ENCODE peak calls at places on chromosomes 6 and 20, in five cellular contexts. One of them, this sample, is unnamed.

GRCh38 chr20:31608256-31608980 is 3.3 kb downstream of the ID1 start:
- DNase-seq in cardiac muscle cell: peak; percentile 76
- DNase-seq in breast epithelium: peak; percentile 71
- DNase-seq in Panc1: no peak
- DNase-seq in prostate gland: peak; percentile 93
- DNase-seq in this sample: peak; percentile 99

GRCh38 chr20:4483961-4484360 is 237.7 kb upstream of the PRND start:
- DNase-seq in cardiac muscle cell: no peak
- DNase-seq in breast epithelium: no peak
- DNase-seq in Panc1: no peak
- DNase-seq in prostate gland: no peak
- DNase-seq in this sample: no peak

GRCh38 chr20:24667689-24668383 is 198.4 kb downstream of the SYNDIG1 start:
- DNase-seq in cardiac muscle cell: no peak
- DNase-seq in breast epithelium: no peak
- DNase-seq in Panc1: no peak
- DNase-seq in prostate gland: no peak
- DNase-seq in this sample: peak; percentile 19

GRCh38 chr6:49782293-49783181 is 4.5 kb downstream of the PGK2 start:
- DNase-seq in cardiac muscle cell: no peak
- DNase-seq in breast epithelium: no peak
- DNase-seq in Panc1: no peak
- DNase-seq in prostate gland: no peak
- DNase-seq in this sample: no peak

GRCh38 chr6:37010402-37010892 is 5.0 kb downstream of the FGD2 start:
- DNase-seq in cardiac muscle cell: no peak
- DNase-seq in breast epithelium: no peak
- DNase-seq in Panc1: no peak
- DNase-seq in prostate gland: no peak
- DNase-seq in this sample: no peak

GRCh38 chr20:16434087-16434664 is 139.1 kb downstream of the KIF16B start:
- DNase-seq in cardiac muscle cell: peak; percentile 44
- DNase-seq in breast epithelium: no peak
- DNase-seq in Panc1: peak; percentile 32
- DNase-seq in prostate gland: no peak
- DNase-seq in this sample: no peak

GRCh38 chr20:47227576-47227975 is 128.9 kb downstream of the ZMYND8 start:
- DNase-seq in cardiac muscle cell: no peak
- DNase-seq in breast epithelium: no peak
- DNase-seq in Panc1: no peak
- DNase-seq in prostate gland: no peak
- DNase-seq in this sample: no peak

GRCh38 chr6:126167726-126168125 is 172.2 kb upstream of the CENPW start:
- DNase-seq in cardiac muscle cell: no peak
- DNase-seq in breast epithelium: no peak
- DNase-seq in Panc1: no peak
- DNase-seq in prostate gland: no peak
- DNase-seq in this sample: no peak

GRCh38 chr20:50719328-50719727 is 12.1 kb upstream of the PARD6B start:
- DNase-seq in cardiac muscle cell: no peak
- DNase-seq in breast epithelium: no peak
- DNase-seq in Panc1: no peak
- DNase-seq in prostate gland: no peak
- DNase-seq in this sample: peak; percentile 39

GRCh38 chr20:55067158-55067825 is 591.9 kb downstream of the DOK5 start:
- DNase-seq in cardiac muscle cell: no peak
- DNase-seq in breast epithelium: no peak
- DNase-seq in Panc1: no peak
- DNase-seq in prostate gland: no peak
- DNase-seq in this sample: no peak

GRCh38 chr20:16556299-16556698 is 16.9 kb downstream of the KIF16B start:
- DNase-seq in cardiac muscle cell: peak; percentile 57
- DNase-seq in breast epithelium: no peak
- DNase-seq in Panc1: no peak
- DNase-seq in prostate gland: no peak
- DNase-seq in this sample: no peak

GRCh38 chr6:15363523-15364400 is 117.9 kb downstream of the JARID2 start:
- DNase-seq in cardiac muscle cell: no peak
- DNase-seq in breast epithelium: no peak
- DNase-seq in Panc1: no peak
- DNase-seq in prostate gland: no peak
- DNase-seq in this sample: no peak

GRCh38 chr6:140041056-140041455 is 666.6 kb upstream of the CITED2 start:
- DNase-seq in cardiac muscle cell: no peak
- DNase-seq in breast epithelium: no peak
- DNase-seq in Panc1: no peak
- DNase-seq in prostate gland: no peak
- DNase-seq in this sample: no peak

GRCh38 chr20:5928831-5929715 is 21.3 kb downstream of the TRMT6 start:
- DNase-seq in cardiac muscle cell: no peak
- DNase-seq in breast epithelium: no peak
- DNase-seq in Panc1: no peak
- DNase-seq in prostate gland: no peak
- DNase-seq in this sample: no peak

GRCh38 chr6:149471801-149472200 is 13.0 kb downstream of the ZC3H12D start:
- DNase-seq in cardiac muscle cell: no peak
- DNase-seq in breast epithelium: no peak
- DNase-seq in Panc1: no peak
- DNase-seq in prostate gland: no peak
- DNase-seq in this sample: no peak

GRCh38 chr20:19828233-19828632 is 70.2 kb downstream of the RIN2 start:
- DNase-seq in cardiac muscle cell: no peak
- DNase-seq in breast epithelium: no peak
- DNase-seq in Panc1: peak; percentile 60
- DNase-seq in prostate gland: no peak
- DNase-seq in this sample: no peak

GRCh38 chr6:101398716-101399626 is 5.5 kb downstream of the GRIK2 start:
- DNase-seq in cardiac muscle cell: no peak
- DNase-seq in breast epithelium: no peak
- DNase-seq in Panc1: no peak
- DNase-seq in prostate gland: no peak
- DNase-seq in this sample: no peak

GRCh38 chr6:73088138-73088813 is 137.0 kb downstream of the KHDC1L start:
- DNase-seq in cardiac muscle cell: no peak
- DNase-seq in breast epithelium: no peak
- DNase-seq in Panc1: no peak
- DNase-seq in prostate gland: no peak
- DNase-seq in this sample: no peak

GRCh38 chr6:32184084-32184640 is at the start of gene AGER:
- DNase-seq in cardiac muscle cell: no peak
- DNase-seq in breast epithelium: no peak
- DNase-seq in Panc1: no peak
- DNase-seq in prostate gland: no peak
- DNase-seq in this sample: no peak

GRCh38 chr20:62891111-62891510 is 29.5 kb upstream of the TCFL5 start:
- DNase-seq in cardiac muscle cell: no peak
- DNase-seq in breast epithelium: no peak
- DNase-seq in Panc1: no peak
- DNase-seq in prostate gland: no peak
- DNase-seq in this sample: peak; percentile 81

GRCh38 chr6:132190097-132190814 is 211.0 kb downstream of the MOXD1 start:
- DNase-seq in cardiac muscle cell: peak; percentile 56
- DNase-seq in breast epithelium: no peak
- DNase-seq in Panc1: peak; percentile 12
- DNase-seq in prostate gland: no peak
- DNase-seq in this sample: no peak

GRCh38 chr6:139433647-139434419 is 59.4 kb upstream of the CITED2 start:
- DNase-seq in cardiac muscle cell: no peak
- DNase-seq in breast epithelium: no peak
- DNase-seq in Panc1: no peak
- DNase-seq in prostate gland: no peak
- DNase-seq in this sample: no peak

GRCh38 chr20:49496526-49497216 is 14.2 kb upstream of the KCNB1 start:
- DNase-seq in cardiac muscle cell: no peak
- DNase-seq in breast epithelium: no peak
- DNase-seq in Panc1: no peak
- DNase-seq in prostate gland: no peak
- DNase-seq in this sample: no peak

GRCh38 chr6:9412951-9413559 is 977.7 kb upstream of the SLC35B3 start:
- DNase-seq in cardiac muscle cell: peak; percentile 12
- DNase-seq in breast epithelium: no peak
- DNase-seq in Panc1: no peak
- DNase-seq in prostate gland: no peak
- DNase-seq in this sample: no peak

GRCh38 chr6:75266716-75267291 is 17.8 kb downstream of the TMEM30A start:
- DNase-seq in cardiac muscle cell: peak; percentile 70
- DNase-seq in breast epithelium: no peak
- DNase-seq in Panc1: no peak
- DNase-seq in prostate gland: no peak
- DNase-seq in this sample: no peak

GRCh38 chr6:75257661-75258060 is 14.1 kb upstream of the COX7A2 start:
- DNase-seq in cardiac muscle cell: no peak
- DNase-seq in breast epithelium: no peak
- DNase-seq in Panc1: no peak
- DNase-seq in prostate gland: no peak
- DNase-seq in this sample: no peak

GRCh38 chr6:75267461-75267860 is 17.1 kb downstream of the TMEM30A start:
- DNase-seq in cardiac muscle cell: no peak
- DNase-seq in breast epithelium: no peak
- DNase-seq in Panc1: no peak
- DNase-seq in prostate gland: no peak
- DNase-seq in this sample: no peak

GRCh38 chr6:75261299-75261698 is 17.7 kb upstream of the COX7A2 start:
- DNase-seq in cardiac muscle cell: no peak
- DNase-seq in breast epithelium: no peak
- DNase-seq in Panc1: no peak
- DNase-seq in prostate gland: no peak
- DNase-seq in this sample: no peak

GRCh38 chr6:75262716-75263463 is 19.3 kb upstream of the COX7A2 start:
- DNase-seq in cardiac muscle cell: no peak
- DNase-seq in breast epithelium: no peak
- DNase-seq in Panc1: no peak
- DNase-seq in prostate gland: no peak
- DNase-seq in this sample: no peak
- H3K4me3 ChIP-seq in cardiac muscle cell: no peak overlapping the region
- H3K4me3 ChIP-seq in breast epithelium: no peak overlapping the region
- H3K4me3 ChIP-seq in Panc1: no peak overlapping the region
- H3K4me3 ChIP-seq in prostate gland: no peak overlapping the region
- H3K4me3 ChIP-seq in this sample: no peak overlapping the region

GRCh38 chr20:23361108-23361650 is 803 bp upstream of the GZF1 start:
- DNase-seq in cardiac muscle cell: peak; percentile 42
- DNase-seq in breast epithelium: no peak
- DNase-seq in Panc1: no peak
- DNase-seq in prostate gland: no peak
- DNase-seq in this sample: no peak

GRCh38 chr20:23365390-23366165 is 3.6 kb downstream of the GZF1 start:
- DNase-seq in cardiac muscle cell: no peak
- DNase-seq in breast epithelium: no peak
- DNase-seq in Panc1: no peak
- DNase-seq in prostate gland: no peak
- DNase-seq in this sample: no peak

GRCh38 chr20:23361651-23362391 is at the start of gene GZF1:
- DNase-seq in cardiac muscle cell: peak; percentile 99
- DNase-seq in breast epithelium: peak; percentile 98
- DNase-seq in Panc1: peak; percentile 92
- DNase-seq in prostate gland: peak; percentile 98
- DNase-seq in this sample: peak; percentile 98

GRCh38 chr20:23363257-23363649 is 1.3 kb downstream of the GZF1 start:
- DNase-seq in cardiac muscle cell: no peak
- DNase-seq in breast epithelium: no peak
- DNase-seq in Panc1: no peak
- DNase-seq in prostate gland: no peak
- DNase-seq in this sample: no peak

GRCh38 chr20:23362392-23363256 is 642 bp downstream of the GZF1 start:
- DNase-seq in cardiac muscle cell: peak; percentile 34
- DNase-seq in breast epithelium: peak; percentile 37
- DNase-seq in Panc1: no peak
- DNase-seq in prostate gland: peak; percentile 28
- DNase-seq in this sample: no peak
- H3K4me1 ChIP-seq in cardiac muscle cell: peaks cover 40% of the 10 kb centered on the region
- H3K4me1 ChIP-seq in breast epithelium: peaks cover 17% of the 10 kb centered on the region
- H3K4me1 ChIP-seq in Panc1: peaks cover 37% of the 10 kb centered on the region
- H3K4me1 ChIP-seq in prostate gland: peaks cover 8% of the 10 kb centered on the region
- H3K4me1 ChIP-seq in this sample: peaks cover 28% of the 10 kb centered on the region

GRCh38 chr6:45420083-45420908 is 42.6 kb upstream of the SUPT3H start:
- DNase-seq in cardiac muscle cell: peak; percentile 79
- DNase-seq in breast epithelium: peak; percentile 34
- DNase-seq in Panc1: no peak
- DNase-seq in prostate gland: peak; percentile 7
- DNase-seq in this sample: no peak
- H3K4me3 ChIP-seq in cardiac muscle cell: no peak overlapping the region
- H3K4me3 ChIP-seq in breast epithelium: peak overlapping the region; percentile 93
- H3K4me3 ChIP-seq in Panc1: peak overlapping the region; percentile 54
- H3K4me3 ChIP-seq in prostate gland: peak overlapping the region; percentile 64
- H3K4me3 ChIP-seq in this sample: peak overlapping the region; percentile 57

DNA sequence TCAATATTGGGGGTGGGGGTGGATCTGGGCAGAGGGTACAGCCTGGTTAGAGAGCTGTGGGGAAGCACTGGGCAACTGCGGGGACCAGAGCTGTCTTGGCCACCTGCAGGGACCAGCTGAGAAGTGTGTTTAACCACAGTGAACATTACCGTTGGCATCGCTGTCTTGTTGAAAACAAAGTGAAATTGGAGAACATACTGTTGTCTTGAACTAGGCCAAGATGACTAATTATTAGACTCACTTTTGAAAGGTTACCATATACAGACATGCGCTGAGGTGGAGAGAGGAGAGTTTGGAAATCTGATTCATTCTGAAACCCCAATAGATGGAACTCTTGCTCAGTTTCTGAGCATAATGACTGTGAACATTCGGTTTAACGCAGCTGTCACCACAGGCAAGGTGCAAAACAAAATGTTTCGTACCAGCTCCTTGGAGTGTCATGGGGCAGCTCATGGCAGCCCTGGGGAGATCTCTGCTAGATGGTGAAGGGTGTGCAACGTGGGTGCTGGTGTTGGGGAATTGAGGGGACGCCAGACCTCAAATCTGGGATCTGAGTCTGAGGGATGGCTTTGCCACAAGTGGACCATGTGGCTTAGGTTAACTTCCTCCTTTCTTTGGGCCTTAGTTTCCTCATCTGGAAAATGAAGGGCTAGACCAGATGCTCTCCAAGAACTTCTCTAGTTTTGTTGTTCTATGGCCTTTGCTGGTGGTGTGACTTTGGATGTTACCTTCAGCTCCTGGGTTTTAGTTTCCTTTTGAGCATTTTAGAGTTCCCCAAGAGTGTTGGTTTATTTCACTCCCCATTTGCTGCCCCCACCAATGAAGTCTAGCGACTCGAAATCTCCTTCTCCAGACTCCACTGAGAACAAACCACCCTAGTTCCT is 24.6 kb upstream of the GTSF1L start:
- DNase-seq in cardiac muscle cell: peak; percentile 71
- DNase-seq in breast epithelium: no peak
- DNase-seq in Panc1: no peak
- DNase-seq in prostate gland: no peak
- DNase-seq in this sample: no peak
- H3K4me1 ChIP-seq in cardiac muscle cell: no peaks in the 10 kb centered on the region
- H3K4me1 ChIP-seq in breast epithelium: no peaks in the 10 kb centered on the region
- H3K4me1 ChIP-seq in Panc1: peaks cover 3% of the 10 kb centered on the region
- H3K4me1 ChIP-seq in prostate gland: no peaks in the 10 kb centered on the region
- H3K4me1 ChIP-seq in this sample: peaks cover 20% of the 10 kb centered on the region